ENCODE peak calls at places on chromosomes 5 and 9, in nine cellular contexts. Q is NCI-H748 treated with DMSO at 0.1 percent for 48 hours; Z is NCI-H69; I is HEK293T; S is hypothalamus; U is T follicular helper cell; W is A549; G is CD4-positive, alpha-beta memory T cell; A is right cardiac atrium. M is an unnamed sample.

GRCh38 chr5:170293273-170293672 is 4.3 kb downstream of the LCP2 start:
- DNase-seq in Q (no peak), Z (peak), I (no peak), S (no peak), U (no peak), W (no peak), G (peak), A (peak), M (no peak)

GRCh38 chr5:173926359-173926758 is 38.2 kb downstream of the CPEB4 start:
- DNase-seq in Q (no peak), Z (no peak), I (no peak), S (no peak), U (no peak), W (no peak), G (no peak), A (no peak), M (no peak)

GRCh38 chr5:148957591-148958202 is 105.2 kb downstream of the SH3TC2 start:
- DNase-seq in Q (peak), Z (peak), I (peak), S (no peak), U (no peak), W (no peak), G (peak), A (no peak), M (peak)

GRCh38 chr9:98852463-98852735 is 44.9 kb downstream of the GALNT12 start:
- DNase-seq in Q (no peak), Z (no peak), I (no peak), S (no peak), U (no peak), W (no peak), G (no peak), A (no peak), M (no peak)

GRCh38 chr5:99348597-99348996 is 419.8 kb upstream of the CHD1 start:
- DNase-seq in Q (no peak), Z (no peak), I (no peak), S (no peak), U (no peak), W (no peak), G (no peak), A (no peak), M (no peak)

GRCh38 chr5:138489705-138490104 is 24.4 kb downstream of the EGR1 start:
- DNase-seq in Q (no peak), Z (no peak), I (no peak), S (no peak), U (no peak), W (no peak), G (no peak), A (no peak), M (no peak)

GRCh38 chr5:92543246-92543645 is 1037.8 kb downstream of the NR2F1-AS1 start:
- DNase-seq in Q (no peak), Z (peak), I (no peak), S (no peak), U (no peak), W (no peak), G (no peak), A (no peak), M (no peak)

GRCh38 chr5:56851258-56851941 is 36.1 kb downstream of the MAP3K1 start:
- DNase-seq in Q (no peak), Z (no peak), I (no peak), S (no peak), U (no peak), W (no peak), G (no peak), A (no peak), M (peak)

GRCh38 chr5:91141642-91142041 is 241.5 kb downstream of the ARRDC3 start:
- DNase-seq in Q (no peak), Z (no peak), I (no peak), S (no peak), U (no peak), W (no peak), G (no peak), A (no peak), M (no peak)

GRCh38 chr5:97044057-97044456 is 98.4 kb downstream of the LIX1 start:
- DNase-seq in Q (no peak), Z (peak), I (peak), S (no peak), U (no peak), W (no peak), G (no peak), A (peak), M (no peak)

GRCh38 chr5:45385321-45386058 is 310.7 kb downstream of the HCN1 start:
- DNase-seq in Q (no peak), Z (peak), I (no peak), S (no peak), U (no peak), W (no peak), G (no peak), A (no peak), M (no peak)

GRCh38 chr5:172163346-172163745 is 24.7 kb downstream of the STK10 start:
- DNase-seq in Q (no peak), Z (no peak), I (no peak), S (no peak), U (no peak), W (no peak), G (no peak), A (peak), M (no peak)

GRCh38 chr9:134328341-134328840 is 2.1 kb downstream of the RXRA start:
- DNase-seq in Q (no peak), Z (no peak), I (no peak), S (no peak), U (no peak), W (no peak), G (no peak), A (peak), M (no peak)

GRCh38 chr5:169548315-169548714 is 35.3 kb upstream of the SPDL1 start:
- DNase-seq in Q (no peak), Z (peak), I (peak), S (no peak), U (no peak), W (peak), G (no peak), A (no peak), M (no peak)

GRCh38 chr5:180198208-180198607 is 10.8 kb downstream of the RASGEF1C start:
- DNase-seq in Q (no peak), Z (no peak), I (no peak), S (no peak), U (no peak), W (no peak), G (no peak), A (no peak), M (no peak)

GRCh38 chr9:136363606-136364368 is at the start of gene DNLZ:
- DNase-seq in Q (peak), Z (peak), I (peak), S (peak), U (peak), W (peak), G (peak), A (peak), M (peak)

GRCh38 chr5:142065273-142065672 is 43.3 kb upstream of the NDFIP1 start:
- DNase-seq in Q (peak), Z (peak), I (no peak), S (peak), U (no peak), W (no peak), G (no peak), A (no peak), M (no peak)

GRCh38 chr9:115691097-115691496 is 462.5 kb upstream of the PAPPA start:
- DNase-seq in Q (no peak), Z (no peak), I (no peak), S (no peak), U (no peak), W (peak), G (no peak), A (no peak), M (no peak)

GRCh38 chr5:34494111-34494755 is 161.9 kb upstream of the RAI14 start:
- DNase-seq in Q (no peak), Z (no peak), I (no peak), S (no peak), U (no peak), W (no peak), G (no peak), A (no peak), M (no peak)

GRCh38 chr5:134227259-134227658 is 1.4 kb upstream of the PPP2CA start:
- DNase-seq in Q (peak), Z (peak), I (peak), S (no peak), U (no peak), W (no peak), G (no peak), A (no peak), M (peak)

M was measured in Peyer's patch.